ENCODE peak calls at places on chromosomes 7 and 10, in five cellular contexts. One of them, this sample, is unnamed.

GRCh38 chr10:64682043-64682442 is 1160.8 kb downstream of the REEP3 start:
- DNase-seq in LHCN-M2: no peak
- DNase-seq in NCI-H187: no peak
- DNase-seq in GM13976: no peak
- DNase-seq in heart left ventricle: no peak
- DNase-seq in this sample: no peak

GRCh38 chr7:1975179-1975578 is 257.6 kb downstream of the MAD1L1 start:
- DNase-seq in NCI-H187: no peak
- DNase-seq in heart left ventricle: no peak
- DNase-seq in GM13976: no peak
- DNase-seq in LHCN-M2: no peak
- DNase-seq in this sample: no peak

GRCh38 chr10:1754506-1755177 is 17.3 kb upstream of the ADARB2 start:
- DNase-seq in LHCN-M2: no peak
- DNase-seq in heart left ventricle: peak
- DNase-seq in GM13976: no peak
- DNase-seq in NCI-H187: no peak
- DNase-seq in this sample: no peak

GRCh38 chr7:92709150-92709549 is 119.0 kb upstream of the FAM133B start:
- DNase-seq in heart left ventricle: no peak
- DNase-seq in LHCN-M2: no peak
- DNase-seq in GM13976: no peak
- DNase-seq in NCI-H187: no peak
- DNase-seq in this sample: no peak

GRCh38 chr10:103273026-103273425 is 3.9 kb upstream of the INA start:
- DNase-seq in heart left ventricle: no peak
- DNase-seq in LHCN-M2: peak
- DNase-seq in GM13976: no peak
- DNase-seq in NCI-H187: no peak
- DNase-seq in this sample: peak

GRCh38 chr7:121202125-121202524 is 126.7 kb upstream of the WNT16 start:
- DNase-seq in LHCN-M2: no peak
- DNase-seq in GM13976: no peak
- DNase-seq in NCI-H187: no peak
- DNase-seq in heart left ventricle: no peak
- DNase-seq in this sample: no peak

GRCh38 chr7:152925412-152926147 is 166.0 kb downstream of the ACTR3B start:
- DNase-seq in heart left ventricle: no peak
- DNase-seq in GM13976: no peak
- DNase-seq in NCI-H187: no peak
- DNase-seq in LHCN-M2: no peak
- DNase-seq in this sample: no peak

GRCh38 chr7:15554081-15554480 is 7.7 kb downstream of the AGMO start:
- DNase-seq in heart left ventricle: no peak
- DNase-seq in LHCN-M2: peak
- DNase-seq in NCI-H187: no peak
- DNase-seq in GM13976: no peak
- DNase-seq in this sample: peak

GRCh38 chr7:17090751-17091150 is 207.7 kb upstream of the AHR start:
- DNase-seq in heart left ventricle: no peak
- DNase-seq in NCI-H187: no peak
- DNase-seq in GM13976: no peak
- DNase-seq in LHCN-M2: peak
- DNase-seq in this sample: no peak

GRCh38 chr10:25682203-25682950 is 251.7 kb upstream of the MYO3A start:
- DNase-seq in NCI-H187: no peak
- DNase-seq in heart left ventricle: no peak
- DNase-seq in LHCN-M2: peak
- DNase-seq in GM13976: no peak
- DNase-seq in this sample: no peak

GRCh38 chr10:128506423-128506822 is 380.2 kb upstream of the MKI67 start:
- DNase-seq in GM13976: no peak
- DNase-seq in LHCN-M2: no peak
- DNase-seq in heart left ventricle: no peak
- DNase-seq in NCI-H187: no peak
- DNase-seq in this sample: no peak

GRCh38 chr7:40598915-40599314 is 464.1 kb downstream of the SUGCT start:
- DNase-seq in NCI-H187: no peak
- DNase-seq in GM13976: no peak
- DNase-seq in heart left ventricle: no peak
- DNase-seq in LHCN-M2: no peak
- DNase-seq in this sample: no peak

GRCh38 chr7:92813390-92814024 is 22.9 kb downstream of the CDK6 start:
- DNase-seq in heart left ventricle: no peak
- DNase-seq in GM13976: no peak
- DNase-seq in LHCN-M2: peak
- DNase-seq in NCI-H187: no peak
- DNase-seq in this sample: no peak

GRCh38 chr7:17099083-17099973 is 199.1 kb upstream of the AHR start:
- DNase-seq in heart left ventricle: no peak
- DNase-seq in NCI-H187: no peak
- DNase-seq in LHCN-M2: peak
- DNase-seq in GM13976: no peak
- DNase-seq in this sample: no peak

GRCh38 chr10:30980951-30981616 is 50.6 kb downstream of the ZNF438 start:
- DNase-seq in heart left ventricle: no peak
- DNase-seq in GM13976: no peak
- DNase-seq in LHCN-M2: peak
- DNase-seq in NCI-H187: no peak
- DNase-seq in this sample: peak

GRCh38 chr7:149855368-149856305 is 17.5 kb downstream of the ZNF862 start:
- DNase-seq in heart left ventricle: no peak
- DNase-seq in LHCN-M2: peak
- DNase-seq in NCI-H187: no peak
- DNase-seq in GM13976: no peak
- DNase-seq in this sample: peak

GRCh38 chr10:3091346-3091787 is 24.0 kb downstream of the PFKP start:
- DNase-seq in heart left ventricle: no peak
- DNase-seq in LHCN-M2: peak
- DNase-seq in GM13976: no peak
- DNase-seq in NCI-H187: no peak
- DNase-seq in this sample: no peak

GRCh38 chr7:79787623-79788022 is 334.2 kb upstream of the MAGI2 start:
- DNase-seq in LHCN-M2: peak
- DNase-seq in NCI-H187: no peak
- DNase-seq in heart left ventricle: no peak
- DNase-seq in GM13976: no peak
- DNase-seq in this sample: no peak

GRCh38 chr10:35251373-35252100 is 84.8 kb upstream of the CCNY start:
- DNase-seq in GM13976: no peak
- DNase-seq in NCI-H187: no peak
- DNase-seq in LHCN-M2: no peak
- DNase-seq in heart left ventricle: no peak
- DNase-seq in this sample: no peak

GRCh38 chr10:21599582-21599981 is 65.5 kb downstream of the MLLT10 start:
- DNase-seq in heart left ventricle: no peak
- DNase-seq in NCI-H187: no peak
- DNase-seq in LHCN-M2: peak
- DNase-seq in GM13976: no peak
- DNase-seq in this sample: no peak

GRCh38 chr7:127189885-127190284 is 62.9 kb downstream of the GRM8 start:
- DNase-seq in heart left ventricle: no peak
- DNase-seq in GM13976: no peak
- DNase-seq in NCI-H187: peak
- DNase-seq in LHCN-M2: no peak
- DNase-seq in this sample: no peak

GRCh38 chr7:2922866-2923265 is 78.8 kb upstream of the GNA12 start:
- DNase-seq in heart left ventricle: peak
- DNase-seq in LHCN-M2: no peak
- DNase-seq in GM13976: no peak
- DNase-seq in NCI-H187: no peak
- DNase-seq in this sample: no peak

GRCh38 chr7:7354674-7355073 is 172.3 kb downstream of the C1GALT1 start:
- DNase-seq in NCI-H187: no peak
- DNase-seq in LHCN-M2: no peak
- DNase-seq in GM13976: no peak
- DNase-seq in heart left ventricle: no peak
- DNase-seq in this sample: no peak

GRCh38 chr10:124283215-124284046 is 135.3 kb downstream of the OAT start:
- DNase-seq in GM13976: no peak
- DNase-seq in NCI-H187: no peak
- DNase-seq in heart left ventricle: no peak
- DNase-seq in LHCN-M2: no peak
- DNase-seq in this sample: no peak

GRCh38 chr10:26437637-26438461 is at the start of gene APBB1IP:
- DNase-seq in NCI-H187: no peak
- DNase-seq in LHCN-M2: no peak
- DNase-seq in heart left ventricle: peak
- DNase-seq in GM13976: peak
- DNase-seq in this sample: no peak

GRCh38 chr7:15612205-15612604 is 50.4 kb upstream of the AGMO start:
- DNase-seq in GM13976: no peak
- DNase-seq in LHCN-M2: no peak
- DNase-seq in heart left ventricle: no peak
- DNase-seq in NCI-H187: no peak
- DNase-seq in this sample: no peak

GRCh38 chr10:13707156-13707881 is 120.6 kb downstream of the PRPF18 start:
- DNase-seq in heart left ventricle: peak
- DNase-seq in LHCN-M2: peak
- DNase-seq in NCI-H187: no peak
- DNase-seq in GM13976: peak
- DNase-seq in this sample: peak